ENCODE peak calls at places on chromosomes 2 and 18, in seven cellular contexts. M is foreskin fibroblast, R is MCF 10A, E is lower lobe of right lung, C is cardiac muscle cell, F is fibroblast of mammary gland, B is SK-N-SH. H is an unnamed sample.

GRCh38 chr2:165891943-165892342 is 61.6 kb downstream of the TTC21B start:
- DNase-seq in M (no peak), R (no peak), E (no peak), C (no peak), F (peak), B (no peak), H (no peak)

GRCh38 chr2:70489165-70489564 is 64.5 kb downstream of the TGFA start:
- DNase-seq in M (no peak), R (no peak), E (no peak), C (no peak), F (no peak), B (no peak), H (no peak)

GRCh38 chr2:8966123-8966908 is 37.2 kb downstream of the MBOAT2 start:
- DNase-seq in M (peak), R (no peak), E (no peak), C (peak), F (peak), B (no peak), H (no peak)

GRCh38 chr18:9022397-9023170 is 79.9 kb upstream of the NDUFV2 start:
- DNase-seq in M (no peak), R (peak), E (no peak), C (peak), F (peak), B (no peak), H (no peak)

GRCh38 chr2:119225084-119225864 is 1.6 kb downstream of the STEAP3 start:
- DNase-seq in M (peak), R (no peak), E (no peak), C (no peak), F (no peak), B (no peak), H (no peak)

GRCh38 chr2:178908810-178909209 is 101.6 kb upstream of the TTN start:
- DNase-seq in M (no peak), R (no peak), E (no peak), C (no peak), F (no peak), B (no peak), H (no peak)

GRCh38 chr2:45825001-45825651 is 173.7 kb downstream of the PRKCE start:
- DNase-seq in M (no peak), R (peak), E (no peak), C (no peak), F (no peak), B (no peak), H (no peak)

GRCh38 chr2:45982096-45982495 is 315.1 kb upstream of the EPAS1 start:
- DNase-seq in M (no peak), R (no peak), E (no peak), C (no peak), F (no peak), B (no peak), H (no peak)

GRCh38 chr2:223797811-223798721 is 39.3 kb downstream of the AP1S3 start:
- DNase-seq in M (peak), R (peak), E (no peak), C (peak), F (peak), B (peak), H (peak)

GRCh38 chr2:207711750-207712487 is 479 bp downstream of the CCNYL1 start:
- DNase-seq in M (peak), R (peak), E (peak), C (peak), F (peak), B (peak), H (peak)

GRCh38 chr2:207706936-207707860 is 4.2 kb upstream of the CCNYL1 start:
- DNase-seq in M (no peak), R (no peak), E (no peak), C (peak), F (no peak), B (no peak), H (no peak)

GRCh38 chr2:207716061-207716460 is 4.6 kb downstream of the CCNYL1 start:
- DNase-seq in M (no peak), R (no peak), E (no peak), C (no peak), F (no peak), B (no peak), H (no peak)

GRCh38 chr2:207710814-207711740 is at the start of gene CCNYL1:
- DNase-seq in M (peak), R (peak), E (peak), C (peak), F (peak), B (peak), H (peak)
- TF ChIP-seq CTCF in M (peak), R (no peak), E (peak), C (no peak), F (no peak), B (no peak), H (no peak)

GRCh38 chr2:233491326-233491725 is 75.3 kb downstream of the USP40 start:
- DNase-seq in M (no peak), R (no peak), E (no peak), C (no peak), F (no peak), B (no peak), H (no peak)
- TF ChIP-seq CTCF in M (no peak), R (no peak), E (no peak), C (no peak), F (no peak), B (no peak), H (no peak)

GRCh38 chr2:3966470-3966869 is 263.1 kb downstream of the DCDC2C start:
- DNase-seq in M (no peak), R (no peak), E (no peak), C (no peak), F (no peak), B (no peak), H (no peak)
- TF ChIP-seq CTCF in M (no peak), R (no peak), E (no peak), C (no peak), F (no peak), B (no peak), H (no peak)

DNA sequence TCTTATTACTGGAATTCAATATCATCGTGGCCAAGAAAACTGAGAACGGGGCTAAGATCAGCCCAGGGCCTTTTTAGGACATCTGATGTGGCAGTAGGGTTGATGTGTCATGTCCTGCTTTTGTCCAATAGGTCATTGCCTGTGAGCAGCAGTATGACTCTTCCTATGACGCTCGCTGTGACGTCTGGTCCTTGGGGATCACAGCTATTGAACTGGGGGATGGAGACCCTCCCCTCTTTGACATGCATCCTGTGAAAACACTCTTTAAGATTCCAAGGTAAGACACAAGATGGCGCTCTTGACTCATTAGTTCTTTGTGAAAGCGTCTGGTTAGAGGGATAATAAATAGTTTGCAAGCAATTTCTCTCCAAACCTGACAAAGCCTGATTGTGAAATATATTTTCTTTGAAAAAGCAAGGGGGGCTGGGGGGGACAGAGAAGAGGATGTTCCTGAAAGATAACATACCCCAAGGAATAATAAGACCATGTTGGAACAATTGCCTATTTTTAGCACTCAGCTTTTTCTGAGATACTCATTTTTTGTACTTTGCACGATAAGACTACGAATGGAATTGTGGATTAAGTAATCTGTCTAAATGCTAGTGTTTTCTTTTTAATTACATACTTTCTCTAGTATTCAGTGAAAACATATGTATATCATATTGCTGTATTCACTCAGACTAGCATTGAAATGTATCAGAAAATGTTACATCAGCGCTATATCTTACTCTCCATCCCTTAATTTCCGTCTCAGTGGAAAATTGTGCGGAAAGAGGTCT is 58.1 kb downstream of the MYO3B start:
- DNase-seq in M (peak), R (peak), E (no peak), C (peak), F (peak), B (peak), H (peak)
- TF ChIP-seq CTCF in M (peak), R (peak), E (peak), C (peak), F (peak), B (peak), H (peak)

DNA sequence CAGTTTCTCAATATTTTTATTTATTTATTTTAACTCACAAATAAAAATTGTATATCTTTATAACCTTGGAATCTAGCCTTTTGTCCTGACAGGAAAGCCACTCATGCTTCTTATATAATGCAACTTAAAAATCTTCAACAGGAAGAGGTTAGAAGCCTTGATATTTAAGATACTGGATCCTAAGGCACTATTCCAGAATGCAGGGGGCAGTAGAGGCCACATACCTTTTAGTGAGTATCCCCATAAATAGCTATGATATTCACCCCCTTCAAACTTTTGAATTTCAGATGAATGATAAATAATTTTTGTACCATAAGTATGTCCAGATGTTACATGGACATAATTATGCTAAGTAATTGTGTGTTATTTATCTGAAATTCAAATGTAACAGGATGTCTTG is 592.7 kb upstream of the VRK2 start:
- DNase-seq in M (no peak), R (peak), E (no peak), C (no peak), F (no peak), B (no peak), H (no peak)
- TF ChIP-seq CTCF in M (no peak), R (peak), E (no peak), C (no peak), F (no peak), B (peak), H (no peak)

DNA sequence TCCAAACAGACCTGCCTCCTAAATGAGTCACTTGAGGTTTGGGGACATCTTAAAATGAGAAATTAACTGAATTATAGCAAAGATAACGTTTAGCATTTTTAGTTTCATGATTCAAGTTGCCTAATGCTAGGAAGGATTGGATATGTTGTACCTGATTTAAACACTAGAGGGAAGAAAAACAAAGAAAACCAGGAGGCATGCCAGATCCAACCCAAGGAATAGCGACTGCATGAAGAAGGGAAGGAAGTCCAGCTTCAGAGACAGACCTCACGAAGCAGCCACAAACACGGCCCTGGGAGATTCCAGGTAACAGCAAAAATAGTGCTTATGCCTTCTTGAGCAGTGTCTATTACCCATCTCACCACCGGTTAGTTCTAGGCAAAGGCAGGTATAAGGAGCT is 499.9 kb upstream of the SPHKAP start:
- DNase-seq in M (peak), R (peak), E (no peak), C (peak), F (peak), B (peak), H (no peak)
- TF ChIP-seq CTCF in M (peak), R (peak), E (peak), C (peak), F (peak), B (peak), H (no peak)

GRCh38 chr18:55003695-55004094 is 44.4 kb upstream of the CCDC68 start:
- DNase-seq in M (peak), R (no peak), E (no peak), C (no peak), F (peak), B (peak), H (no peak)
- TF ChIP-seq CTCF in M (no peak), R (no peak), E (no peak), C (no peak), F (no peak), B (no peak), H (no peak)